ENCODE peak calls at places on chromosomes 12 and 14, in eight cellular contexts. One of them, this sample, is unnamed.

GRCh38 chr12:29242921-29243431 is 93.9 kb downstream of the FAR2 start:
- DNase-seq in neuronal stem cell: no peak
- DNase-seq in stomach: no peak
- DNase-seq in astrocyte: peak; percentile 41
- DNase-seq in ovary: no peak
- DNase-seq in adrenal gland: no peak
- DNase-seq in pancreas: no peak
- DNase-seq in tibial artery: no peak
- DNase-seq in this sample: no peak

GRCh38 chr12:44019118-44019517 is 183.2 kb downstream of the TMEM117 start:
- DNase-seq in neuronal stem cell: no peak
- DNase-seq in stomach: no peak
- DNase-seq in astrocyte: no peak
- DNase-seq in ovary: no peak
- DNase-seq in adrenal gland: no peak
- DNase-seq in pancreas: no peak
- DNase-seq in tibial artery: no peak
- DNase-seq in this sample: no peak

GRCh38 chr12:13499008-13499407 is 302.5 kb downstream of the EMP1 start:
- DNase-seq in neuronal stem cell: no peak
- DNase-seq in stomach: no peak
- DNase-seq in astrocyte: no peak
- DNase-seq in ovary: no peak
- DNase-seq in adrenal gland: no peak
- DNase-seq in pancreas: no peak
- DNase-seq in tibial artery: no peak
- DNase-seq in this sample: no peak

GRCh38 chr14:79256311-79256879 is 954.9 kb downstream of the DIO2 start:
- DNase-seq in neuronal stem cell: no peak
- DNase-seq in stomach: no peak
- DNase-seq in astrocyte: no peak
- DNase-seq in ovary: no peak
- DNase-seq in adrenal gland: no peak
- DNase-seq in pancreas: no peak
- DNase-seq in tibial artery: no peak
- DNase-seq in this sample: no peak

GRCh38 chr14:60756847-60757246 is 22.3 kb downstream of the MNAT1 start:
- DNase-seq in neuronal stem cell: no peak
- DNase-seq in stomach: no peak
- DNase-seq in astrocyte: no peak
- DNase-seq in ovary: no peak
- DNase-seq in adrenal gland: no peak
- DNase-seq in pancreas: no peak
- DNase-seq in tibial artery: no peak
- DNase-seq in this sample: peak; percentile 19

GRCh38 chr12:2832550-2833127 is 2.2 kb downstream of the NRIP2 start:
- DNase-seq in neuronal stem cell: no peak
- DNase-seq in stomach: no peak
- DNase-seq in astrocyte: no peak
- DNase-seq in ovary: no peak
- DNase-seq in adrenal gland: no peak
- DNase-seq in pancreas: no peak
- DNase-seq in tibial artery: no peak
- DNase-seq in this sample: no peak

GRCh38 chr12:70692681-70693288 is 55.6 kb upstream of the PTPRB start:
- DNase-seq in neuronal stem cell: no peak
- DNase-seq in stomach: no peak
- DNase-seq in astrocyte: peak; percentile 21
- DNase-seq in ovary: no peak
- DNase-seq in adrenal gland: no peak
- DNase-seq in pancreas: no peak
- DNase-seq in tibial artery: no peak
- DNase-seq in this sample: peak; percentile 6

GRCh38 chr12:65123435-65124063 is 2.4 kb upstream of the WIF1 start:
- DNase-seq in neuronal stem cell: no peak
- DNase-seq in stomach: no peak
- DNase-seq in astrocyte: no peak
- DNase-seq in ovary: no peak
- DNase-seq in adrenal gland: peak; percentile 36
- DNase-seq in pancreas: no peak
- DNase-seq in tibial artery: no peak
- DNase-seq in this sample: peak; percentile 59

GRCh38 chr12:78645956-78646355 is 218.6 kb upstream of the SYT1 start:
- DNase-seq in neuronal stem cell: no peak
- DNase-seq in stomach: no peak
- DNase-seq in astrocyte: no peak
- DNase-seq in ovary: no peak
- DNase-seq in adrenal gland: no peak
- DNase-seq in pancreas: no peak
- DNase-seq in tibial artery: no peak
- DNase-seq in this sample: no peak

GRCh38 chr12:93015970-93016751 is 87.1 kb upstream of the EEA1 start:
- DNase-seq in neuronal stem cell: no peak
- DNase-seq in stomach: peak; percentile 40
- DNase-seq in astrocyte: no peak
- DNase-seq in ovary: no peak
- DNase-seq in adrenal gland: no peak
- DNase-seq in pancreas: peak; percentile 30
- DNase-seq in tibial artery: no peak
- DNase-seq in this sample: no peak

GRCh38 chr14:101476258-101476930 is 84.9 kb upstream of the DIO3 start:
- DNase-seq in neuronal stem cell: no peak
- DNase-seq in stomach: peak; percentile 4
- DNase-seq in astrocyte: no peak
- DNase-seq in ovary: no peak
- DNase-seq in adrenal gland: no peak
- DNase-seq in pancreas: peak; percentile 74
- DNase-seq in tibial artery: peak; percentile 53
- DNase-seq in this sample: no peak

GRCh38 chr14:97975960-97976359 is 1178.8 kb downstream of the VRK1 start:
- DNase-seq in neuronal stem cell: no peak
- DNase-seq in stomach: no peak
- DNase-seq in astrocyte: no peak
- DNase-seq in ovary: no peak
- DNase-seq in adrenal gland: no peak
- DNase-seq in pancreas: no peak
- DNase-seq in tibial artery: no peak
- DNase-seq in this sample: no peak

GRCh38 chr12:125081427-125081826 is 16.2 kb downstream of the AACS start:
- DNase-seq in neuronal stem cell: no peak
- DNase-seq in stomach: no peak
- DNase-seq in astrocyte: no peak
- DNase-seq in ovary: no peak
- DNase-seq in adrenal gland: no peak
- DNase-seq in pancreas: no peak
- DNase-seq in tibial artery: no peak
- DNase-seq in this sample: no peak

GRCh38 chr12:90396556-90396955 is 558.4 kb downstream of the CCER1 start:
- DNase-seq in neuronal stem cell: no peak
- DNase-seq in stomach: no peak
- DNase-seq in astrocyte: no peak
- DNase-seq in ovary: no peak
- DNase-seq in adrenal gland: no peak
- DNase-seq in pancreas: no peak
- DNase-seq in tibial artery: no peak
- DNase-seq in this sample: no peak

GRCh38 chr14:103526247-103526913 is 2.6 kb upstream of the TRMT61A start:
- DNase-seq in neuronal stem cell: no peak
- DNase-seq in stomach: no peak
- DNase-seq in astrocyte: no peak
- DNase-seq in ovary: no peak
- DNase-seq in adrenal gland: no peak
- DNase-seq in pancreas: no peak
- DNase-seq in tibial artery: no peak
- DNase-seq in this sample: no peak

GRCh38 chr14:78227466-78228077 is 57.4 kb downstream of the NRXN3 start:
- DNase-seq in neuronal stem cell: no peak
- DNase-seq in stomach: no peak
- DNase-seq in astrocyte: no peak
- DNase-seq in ovary: no peak
- DNase-seq in adrenal gland: no peak
- DNase-seq in pancreas: no peak
- DNase-seq in tibial artery: no peak
- DNase-seq in this sample: no peak

GRCh38 chr12:113467514-113468364 is 3.9 kb downstream of the LHX5 start:
- DNase-seq in neuronal stem cell: no peak
- DNase-seq in stomach: no peak
- DNase-seq in astrocyte: no peak
- DNase-seq in ovary: no peak
- DNase-seq in adrenal gland: no peak
- DNase-seq in pancreas: no peak
- DNase-seq in tibial artery: no peak
- DNase-seq in this sample: peak; percentile 14

GRCh38 chr12:86118161-86118560 is 138.0 kb downstream of the MGAT4C start:
- DNase-seq in neuronal stem cell: no peak
- DNase-seq in stomach: no peak
- DNase-seq in astrocyte: no peak
- DNase-seq in ovary: no peak
- DNase-seq in adrenal gland: no peak
- DNase-seq in pancreas: no peak
- DNase-seq in tibial artery: no peak
- DNase-seq in this sample: no peak

GRCh38 chr12:109693653-109694224 is 19.9 kb upstream of the FAM222A start:
- DNase-seq in neuronal stem cell: no peak
- DNase-seq in stomach: no peak
- DNase-seq in astrocyte: no peak
- DNase-seq in ovary: no peak
- DNase-seq in adrenal gland: no peak
- DNase-seq in pancreas: no peak
- DNase-seq in tibial artery: no peak
- DNase-seq in this sample: no peak

GRCh38 chr12:40078201-40078730 is 27.6 kb downstream of the SLC2A13 start:
- DNase-seq in neuronal stem cell: no peak
- DNase-seq in stomach: no peak
- DNase-seq in astrocyte: no peak
- DNase-seq in ovary: no peak
- DNase-seq in adrenal gland: no peak
- DNase-seq in pancreas: no peak
- DNase-seq in tibial artery: no peak
- DNase-seq in this sample: no peak

DNA sequence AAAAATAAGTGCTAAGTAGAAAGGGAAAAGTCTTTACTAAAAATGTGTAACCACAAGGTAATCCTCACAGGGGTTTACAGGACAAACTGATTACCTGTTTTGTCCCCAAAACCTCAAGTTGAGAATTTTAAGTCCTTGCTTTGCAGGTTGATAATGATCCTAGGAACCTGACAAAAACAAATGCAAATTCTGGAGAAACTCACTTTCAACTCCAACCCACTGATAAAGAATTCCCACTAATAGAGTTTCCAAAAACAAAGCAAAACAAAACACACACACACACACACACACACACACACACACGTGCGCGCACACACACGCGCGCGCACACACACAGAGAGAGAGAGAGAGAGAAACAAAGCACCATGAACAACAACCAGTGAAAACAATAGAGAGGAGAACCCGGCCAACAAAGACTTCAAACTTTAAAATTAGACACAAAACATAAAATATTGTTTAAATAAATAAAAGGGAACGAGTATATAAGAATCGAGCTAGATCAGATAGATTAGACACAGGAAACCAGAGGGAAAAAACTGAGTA is 187.0 kb upstream of the FOXN3 start:
- DNase-seq in neuronal stem cell: no peak
- DNase-seq in stomach: no peak
- DNase-seq in astrocyte: no peak
- DNase-seq in ovary: no peak
- DNase-seq in adrenal gland: no peak
- DNase-seq in pancreas: no peak
- DNase-seq in tibial artery: no peak
- DNase-seq in this sample: no peak
- H3K9me3 ChIP-seq in neuronal stem cell: peaks cover 6% of the 10 kb centered on the region
- H3K9me3 ChIP-seq in stomach: no peaks in the 10 kb centered on the region
- H3K9me3 ChIP-seq in astrocyte: no peaks in the 10 kb centered on the region
- H3K9me3 ChIP-seq in ovary: no peaks in the 10 kb centered on the region
- H3K9me3 ChIP-seq in adrenal gland: peaks cover 6% of the 10 kb centered on the region
- H3K9me3 ChIP-seq in pancreas: no peaks in the 10 kb centered on the region
- H3K9me3 ChIP-seq in tibial artery: no peaks in the 10 kb centered on the region
- H3K9me3 ChIP-seq in this sample: peaks cover 2% of the 10 kb centered on the region

DNA sequence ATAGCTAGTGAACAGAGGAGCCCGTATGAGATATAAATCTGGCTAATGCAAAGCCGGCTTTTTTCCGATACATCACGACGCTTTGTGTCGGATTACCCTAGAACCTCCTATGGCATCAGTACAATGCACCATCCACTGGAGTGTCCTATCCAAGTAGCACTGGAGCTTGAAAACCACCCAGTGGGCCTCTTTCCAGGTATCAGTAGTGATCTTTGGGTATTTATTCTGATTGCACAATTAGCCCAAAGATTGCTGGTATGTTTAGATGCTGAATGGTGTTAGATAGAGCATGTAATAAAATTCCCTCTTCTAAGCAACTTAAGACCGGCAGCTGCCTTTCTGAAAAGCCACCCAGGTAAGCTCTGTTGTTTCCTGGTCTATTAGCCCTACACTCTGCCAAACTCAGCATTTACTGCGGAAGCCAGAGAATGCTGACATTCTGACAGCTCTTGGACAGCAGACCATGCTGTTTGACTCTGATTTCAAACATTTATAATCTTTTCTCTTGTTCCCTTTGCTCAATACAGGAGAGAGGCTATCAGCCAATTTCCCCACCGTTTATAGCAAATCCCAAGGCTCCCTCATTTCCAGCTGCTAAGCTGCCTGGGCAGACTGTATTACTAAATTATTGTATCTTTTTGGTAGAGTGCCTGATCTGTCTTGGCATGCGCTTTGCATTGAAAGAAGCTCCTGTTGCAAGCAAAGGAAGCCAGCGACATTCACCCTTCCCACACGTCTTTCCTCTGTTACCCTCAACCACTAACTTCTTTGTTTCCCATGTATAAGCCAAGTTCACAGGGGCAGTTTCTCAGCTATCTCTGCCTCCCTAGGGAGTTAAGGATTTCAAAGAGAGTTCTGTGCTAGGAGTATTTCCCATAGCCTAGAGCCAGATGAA is 388.3 kb upstream of the GARIN6 start:
- DNase-seq in neuronal stem cell: no peak
- DNase-seq in stomach: no peak
- DNase-seq in astrocyte: peak; percentile 27
- DNase-seq in ovary: no peak
- DNase-seq in adrenal gland: no peak
- DNase-seq in pancreas: no peak
- DNase-seq in tibial artery: no peak
- DNase-seq in this sample: no peak
- H3K4me3 ChIP-seq in neuronal stem cell: no peak overlapping the region
- H3K4me3 ChIP-seq in stomach: no peak overlapping the region
- H3K4me3 ChIP-seq in astrocyte: no peak overlapping the region
- H3K4me3 ChIP-seq in ovary: no peak overlapping the region
- H3K4me3 ChIP-seq in adrenal gland: no peak overlapping the region
- H3K4me3 ChIP-seq in pancreas: no peak overlapping the region
- H3K4me3 ChIP-seq in tibial artery: no peak overlapping the region
- H3K4me3 ChIP-seq in this sample: no peak overlapping the region

GRCh38 chr14:104729835-104730181 is 5.8 kb downstream of the ADSS1 start:
- DNase-seq in neuronal stem cell: no peak
- DNase-seq in stomach: no peak
- DNase-seq in astrocyte: no peak
- DNase-seq in ovary: no peak
- DNase-seq in adrenal gland: no peak
- DNase-seq in pancreas: no peak
- DNase-seq in tibial artery: no peak
- DNase-seq in this sample: no peak
- H3K4me1 ChIP-seq in neuronal stem cell: peaks cover 11% of the 10 kb centered on the region
- H3K4me1 ChIP-seq in stomach: peaks cover 59% of the 10 kb centered on the region
- H3K4me1 ChIP-seq in astrocyte: peaks cover 5% of the 10 kb centered on the region
- H3K4me1 ChIP-seq in ovary: peaks cover under 1% of the 10 kb centered on the region
- H3K4me1 ChIP-seq in adrenal gland: peaks cover 20% of the 10 kb centered on the region
- H3K4me1 ChIP-seq in pancreas: no peaks in the 10 kb centered on the region
- H3K4me1 ChIP-seq in tibial artery: peaks cover 10% of the 10 kb centered on the region
- H3K4me1 ChIP-seq in this sample: no peaks in the 10 kb centered on the region

GRCh38 chr12:94421868-94422740 is 37.6 kb downstream of the CEP83 start:
- DNase-seq in neuronal stem cell: no peak
- DNase-seq in stomach: no peak
- DNase-seq in astrocyte: no peak
- DNase-seq in ovary: no peak
- DNase-seq in adrenal gland: no peak
- DNase-seq in pancreas: no peak
- DNase-seq in tibial artery: no peak
- DNase-seq in this sample: no peak
- H3K9me3 ChIP-seq in neuronal stem cell: peaks cover 41% of the 10 kb centered on the region
- H3K9me3 ChIP-seq in stomach: peaks cover 15% of the 10 kb centered on the region
- H3K9me3 ChIP-seq in astrocyte: peaks cover 15% of the 10 kb centered on the region
- H3K9me3 ChIP-seq in ovary: no peaks in the 10 kb centered on the region
- H3K9me3 ChIP-seq in adrenal gland: peaks cover 18% of the 10 kb centered on the region
- H3K9me3 ChIP-seq in pancreas: no peaks in the 10 kb centered on the region
- H3K9me3 ChIP-seq in tibial artery: peaks cover 10% of the 10 kb centered on the region
- H3K9me3 ChIP-seq in this sample: peaks cover 2% of the 10 kb centered on the region

This sample was measured in cardiac muscle cell.